ENCODE peak calls at places on chromosomes 1 and 21, in eight cellular contexts. C is transverse colon, F is uterus, E is mesendoderm, U is mammary epithelial cell, G is PC-3, T is breast epithelium, X is caudate nucleus. Z is an unnamed sample.

GRCh38 chr1:165773324-165773965 is 4.8 kb upstream of the TMCO1 start:
- DNase-seq in E (peak), U (peak), T (no peak), F (no peak), G (peak), C (no peak), X (no peak), Z (no peak)

GRCh38 chr1:180181996-180182675 is 27.5 kb downstream of the QSOX1 start:
- DNase-seq in T (no peak), E (no peak), U (no peak), C (no peak), G (no peak), X (no peak), F (no peak), Z (no peak)

GRCh38 chr21:45409466-45410150 is 4.6 kb downstream of the COL18A1 start:
- DNase-seq in C (no peak), F (no peak), T (no peak), U (peak), G (no peak), E (no peak), X (no peak), Z (no peak)

GRCh38 chr1:58293388-58293787 is 253.1 kb downstream of the OMA1 start:
- DNase-seq in F (no peak), T (no peak), G (no peak), U (no peak), E (no peak), C (no peak), X (no peak), Z (no peak)

GRCh38 chr1:7584643-7585042 is 186.5 kb upstream of the VAMP3 start:
- DNase-seq in G (no peak), F (no peak), E (no peak), U (no peak), T (no peak), C (no peak), X (no peak), Z (no peak)

GRCh38 chr1:88237026-88237425 is 447.0 kb upstream of the PKN2 start:
- DNase-seq in X (no peak), G (no peak), U (no peak), E (no peak), C (no peak), F (no peak), T (no peak), Z (no peak)

GRCh38 chr1:25204797-25205441 is 27.4 kb downstream of the SYF2 start:
- DNase-seq in C (no peak), F (no peak), G (peak), U (peak), X (no peak), T (no peak), E (peak), Z (no peak)

GRCh38 chr1:228211091-228211870 is 3.4 kb downstream of the OBSCN start:
- DNase-seq in E (no peak), X (no peak), G (no peak), C (no peak), U (no peak), F (no peak), T (peak), Z (no peak)

GRCh38 chr1:167544447-167544846 is 9.1 kb downstream of the CREG1 start:
- DNase-seq in F (no peak), E (no peak), U (peak), C (peak), G (peak), X (no peak), T (peak), Z (no peak)

GRCh38 chr1:167545349-167545748 is 8.2 kb downstream of the CREG1 start:
- DNase-seq in X (no peak), T (no peak), U (no peak), F (no peak), C (no peak), G (no peak), E (no peak), Z (no peak)

GRCh38 chr1:167548059-167548932 is 5.3 kb downstream of the CREG1 start:
- DNase-seq in U (peak), X (no peak), G (no peak), F (no peak), C (no peak), T (no peak), E (no peak), Z (no peak)

GRCh38 chr1:167543566-167543965 is 10.0 kb downstream of the CREG1 start:
- DNase-seq in X (no peak), U (no peak), G (no peak), T (no peak), C (no peak), E (no peak), F (no peak), Z (no peak)

GRCh38 chr1:167546935-167547334 is 6.6 kb downstream of the CREG1 start:
- DNase-seq in C (no peak), X (no peak), E (no peak), G (no peak), U (no peak), T (no peak), F (no peak), Z (no peak)
- H3K27ac ChIP-seq in C (no peak), X (no peak), E (no peak), G (no peak), U (no peak), T (no peak), F (no peak), Z (no peak)

GRCh38 chr1:40770296-40771070 is 13.1 kb upstream of the KCNQ4 start:
- DNase-seq in T (no peak), U (no peak), C (no peak), G (no peak), E (no peak), X (no peak), F (no peak), Z (no peak)

GRCh38 chr1:40766017-40766416 is 17.6 kb upstream of the KCNQ4 start:
- DNase-seq in C (no peak), T (no peak), G (no peak), E (no peak), F (no peak), U (no peak), X (no peak), Z (no peak)

GRCh38 chr1:40766560-40766959 is 17.0 kb upstream of the KCNQ4 start:
- DNase-seq in U (no peak), X (no peak), G (no peak), E (no peak), C (no peak), T (no peak), F (no peak), Z (no peak)

GRCh38 chr1:40769815-40770214 is 13.8 kb upstream of the KCNQ4 start:
- DNase-seq in G (no peak), T (no peak), E (no peak), F (no peak), X (no peak), U (no peak), C (no peak), Z (peak)

GRCh38 chr1:40768146-40768990 is 15.2 kb upstream of the KCNQ4 start:
- DNase-seq in E (no peak), C (no peak), T (no peak), F (no peak), G (no peak), X (no peak), U (no peak), Z (no peak)
- H3K27ac ChIP-seq in E (no peak), C (no peak), T (peak), F (no peak), G (no peak), X (peak), U (no peak), Z (no peak)

GRCh38 chr1:99548924-99549605 is 96.8 kb upstream of the PALMD start:
- DNase-seq in X (no peak), F (no peak), T (no peak), U (peak), C (no peak), G (no peak), E (no peak), Z (no peak)
- H3K27ac ChIP-seq in X (no peak), F (no peak), T (no peak), U (no peak), C (no peak), G (no peak), E (no peak), Z (no peak)

DNA sequence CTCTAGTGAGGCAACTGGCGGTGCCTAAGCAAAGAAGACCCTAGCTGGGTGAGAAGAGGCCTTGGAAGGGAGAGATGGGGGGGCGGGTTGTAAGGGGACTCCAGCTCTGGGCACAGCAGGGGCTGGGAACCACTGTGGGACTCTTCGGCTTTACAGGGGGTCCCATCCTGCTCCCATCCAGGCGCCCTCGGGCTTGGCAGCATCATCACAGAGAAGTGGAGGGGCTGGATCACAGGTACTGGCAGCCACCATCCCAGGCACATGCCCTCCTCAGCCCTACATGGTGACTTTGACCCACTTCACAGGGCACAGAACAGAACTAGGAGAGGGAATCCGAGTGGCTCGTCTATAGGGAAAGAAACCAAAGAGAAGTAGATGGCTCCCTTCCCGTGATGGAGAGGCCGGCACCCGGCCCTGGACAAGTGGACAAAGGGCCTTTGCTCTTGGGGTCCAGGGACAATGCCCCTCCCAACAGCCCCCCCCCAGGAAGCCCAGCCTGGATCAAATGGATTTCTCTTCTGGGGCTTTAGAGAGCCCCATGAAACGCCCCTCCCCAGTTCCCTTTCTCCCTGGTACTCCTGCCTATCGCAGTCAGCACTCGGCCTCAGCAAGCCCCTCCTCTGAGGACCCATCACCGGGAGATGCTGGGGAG is 54.0 kb upstream of the ECE1 start:
- DNase-seq in E (no peak), X (no peak), T (no peak), G (no peak), U (no peak), F (no peak), C (peak), Z (peak)
- H3K27ac ChIP-seq in E (no peak), X (peak), T (peak), G (no peak), U (peak), F (peak), C (peak), Z (peak)

GRCh38 chr1:156577512-156577911 is 2.0 kb upstream of the TTC24 start:
- DNase-seq in T (no peak), E (no peak), F (no peak), G (peak), U (no peak), X (no peak), C (no peak), Z (no peak)
- H3K27ac ChIP-seq in T (no peak), E (no peak), F (no peak), G (no peak), U (no peak), X (no peak), C (peak), Z (no peak)

GRCh38 chr1:55699151-55699695 is 484.1 kb upstream of the USP24 start:
- DNase-seq in G (no peak), X (no peak), F (no peak), T (no peak), U (no peak), C (no peak), E (no peak), Z (no peak)

GRCh38 chr1:55696891-55697290 is 481.7 kb upstream of the USP24 start:
- DNase-seq in X (no peak), C (no peak), F (no peak), G (no peak), E (no peak), U (no peak), T (no peak), Z (no peak)

GRCh38 chr1:55696181-55696580 is 481.0 kb upstream of the USP24 start:
- DNase-seq in X (no peak), F (peak), E (no peak), G (peak), C (no peak), T (no peak), U (peak), Z (no peak)

GRCh38 chr1:55700359-55701130 is 485.4 kb upstream of the USP24 start:
- DNase-seq in C (no peak), T (no peak), E (no peak), U (no peak), X (no peak), F (no peak), G (peak), Z (no peak)

DNA sequence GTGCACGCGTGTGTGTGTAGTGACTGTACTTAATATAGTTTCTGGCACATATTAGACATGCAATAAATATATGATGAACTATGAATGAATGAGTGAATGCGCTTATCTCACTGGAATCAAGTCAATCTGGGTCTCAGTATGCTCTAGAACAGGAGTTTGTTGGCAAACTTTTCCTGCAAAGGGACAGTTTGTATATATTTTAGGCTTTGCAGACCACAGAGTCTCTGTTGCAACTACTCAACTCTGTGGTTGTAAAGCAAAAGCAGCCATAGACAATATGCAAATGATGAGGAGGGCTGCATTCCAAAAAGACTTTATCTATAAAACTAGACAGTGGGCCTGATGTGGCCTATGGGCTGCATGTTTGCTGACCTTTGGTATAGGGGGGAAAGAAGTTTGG is 483.0 kb upstream of the USP24 start:
- DNase-seq in C (no peak), X (no peak), T (no peak), E (no peak), U (no peak), G (no peak), F (no peak), Z (no peak)
- H3K27ac ChIP-seq in C (no peak), X (no peak), T (no peak), E (no peak), U (no peak), G (no peak), F (no peak), Z (no peak)

GRCh38 chr1:244011796-244012195 is 39.3 kb upstream of the ZBTB18 start:
- DNase-seq in F (no peak), X (no peak), U (no peak), E (peak), G (no peak), T (no peak), C (no peak), Z (no peak)
- H3K27ac ChIP-seq in F (no peak), X (no peak), U (no peak), E (no peak), G (no peak), T (no peak), C (no peak), Z (no peak)

GRCh38 chr21:29338256-29338655 is 39.5 kb downstream of the BACH1 start:
- DNase-seq in C (no peak), X (no peak), E (no peak), T (no peak), U (no peak), F (no peak), G (no peak), Z (no peak)
- H3K27ac ChIP-seq in C (no peak), X (no peak), E (no peak), T (no peak), U (no peak), F (no peak), G (no peak), Z (no peak)

DNA sequence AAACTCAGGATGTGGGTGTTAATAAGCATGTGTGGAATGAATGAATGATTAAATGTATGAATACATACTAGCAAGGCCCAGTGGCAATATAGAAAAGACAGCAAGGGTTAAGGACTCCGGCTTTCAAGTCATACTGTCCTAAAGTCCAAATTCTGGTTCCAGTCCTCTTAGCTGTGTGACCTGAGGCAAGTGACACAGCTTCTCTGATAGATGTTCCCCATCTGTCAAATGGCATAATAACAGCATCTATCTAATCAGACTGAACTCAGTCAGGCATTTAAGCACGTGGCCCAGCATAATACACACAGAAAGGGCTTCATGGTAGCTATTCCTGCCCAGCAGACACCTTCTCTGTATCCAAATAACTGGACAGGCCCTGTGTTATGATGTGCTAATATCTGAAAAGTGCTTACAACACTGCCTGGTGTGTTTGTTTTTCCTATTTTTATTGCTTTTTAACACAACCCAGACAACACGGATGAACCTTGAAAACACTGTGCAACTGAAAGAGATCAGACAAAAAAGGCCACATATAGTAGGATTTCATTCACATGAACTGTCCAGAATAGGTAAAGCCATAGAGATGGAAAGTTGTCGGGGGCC is 12.4 kb downstream of the ASAP3 start:
- DNase-seq in G (no peak), U (no peak), E (no peak), T (no peak), X (no peak), F (no peak), C (no peak), Z (no peak)
- H3K27ac ChIP-seq in G (no peak), U (no peak), E (no peak), T (peak), X (no peak), F (no peak), C (no peak), Z (no peak)

GRCh38 chr1:207825296-207825695 is 73.4 kb downstream of the CD46 start:
- DNase-seq in U (no peak), F (no peak), E (no peak), C (no peak), T (no peak), X (no peak), G (no peak), Z (no peak)
- H3K27ac ChIP-seq in U (peak), F (peak), E (no peak), C (peak), T (peak), X (peak), G (peak), Z (peak)